ENCODE peak calls at places on chromosomes 4 and X, in four cellular contexts. G is mesendoderm, Q is mesenchymal stem cell, O is neuronal stem cell. X is an unnamed sample.

GRCh38 chrX:96576358-96576757 is 108.3 kb upstream of the DIAPH2 start:
- DNase-seq in G (no peak), Q (peak), O (no peak), X (no peak)

GRCh38 chr4:157127571-157127970 is 51.6 kb downstream of the GLRB start:
- DNase-seq in Q (no peak), G (peak), O (no peak), X (peak)

GRCh38 chrX:72685810-72686465 is 28.2 kb downstream of the PHKA1 start:
- DNase-seq in Q (no peak), G (no peak), O (no peak), X (no peak)

GRCh38 chr4:38654273-38654672 is 9.7 kb upstream of the KLF3 start:
- DNase-seq in G (peak), O (no peak), Q (no peak), X (no peak)

GRCh38 chrX:48589482-48590162 is 7.7 kb upstream of the WDR13 start:
- DNase-seq in G (no peak), O (no peak), Q (no peak), X (no peak)

GRCh38 chrX:7318661-7319060 is 170.7 kb upstream of the PUDP start:
- DNase-seq in Q (no peak), G (peak), O (no peak), X (no peak)

GRCh38 chr4:99506781-99507180 is 4.0 kb upstream of the C4orf17 start:
- DNase-seq in O (no peak), Q (no peak), G (no peak), X (no peak)

GRCh38 chr4:905485-906214 is 26.5 kb downstream of the GAK start:
- DNase-seq in G (no peak), O (no peak), Q (no peak), X (no peak)

GRCh38 chrX:8139713-8140112 is 31.4 kb downstream of the VCX2 start:
- DNase-seq in G (peak), Q (peak), O (no peak), X (no peak)

GRCh38 chr4:36278789-36279188 is 2.6 kb upstream of the DTHD1 start:
- DNase-seq in G (no peak), O (no peak), Q (no peak), X (no peak)

GRCh38 chr4:88759039-88759631 is 61.5 kb upstream of the NAP1L5 start:
- DNase-seq in G (peak), Q (peak), O (no peak), X (no peak)

GRCh38 chr4:21596521-21596920 is 352.1 kb downstream of the KCNIP4 start:
- DNase-seq in G (no peak), O (no peak), Q (no peak), X (no peak)

GRCh38 chrX:2610246-2611170 is 80.6 kb upstream of the CD99 start:
- DNase-seq in Q (peak), G (no peak), O (no peak), X (no peak)

GRCh38 chr4:157819693-157820464 is 352.9 kb downstream of the GASK1B start:
- DNase-seq in O (no peak), G (no peak), Q (no peak), X (no peak)

GRCh38 chr4:70901607-70901983 is 574 bp upstream of the MOB1B start:
- DNase-seq in Q (no peak), G (no peak), O (no peak), X (no peak)
- H4K8ac ChIP-seq in Q (peak), G (no peak), O (no peak), X (no peak)

GRCh38 chrX:17464196-17464595 is 89.2 kb downstream of the NHS start:
- DNase-seq in O (no peak), Q (no peak), G (peak), X (no peak)

GRCh38 chrX:17465201-17465600 is 90.2 kb downstream of the NHS start:
- DNase-seq in Q (no peak), G (no peak), O (no peak), X (no peak)

GRCh38 chrX:17459008-17459407 is 84.0 kb downstream of the NHS start:
- DNase-seq in O (no peak), Q (no peak), G (no peak), X (no peak)

GRCh38 chrX:17456526-17456925 is 81.5 kb downstream of the NHS start:
- DNase-seq in G (no peak), O (peak), Q (no peak), X (no peak)

DNA sequence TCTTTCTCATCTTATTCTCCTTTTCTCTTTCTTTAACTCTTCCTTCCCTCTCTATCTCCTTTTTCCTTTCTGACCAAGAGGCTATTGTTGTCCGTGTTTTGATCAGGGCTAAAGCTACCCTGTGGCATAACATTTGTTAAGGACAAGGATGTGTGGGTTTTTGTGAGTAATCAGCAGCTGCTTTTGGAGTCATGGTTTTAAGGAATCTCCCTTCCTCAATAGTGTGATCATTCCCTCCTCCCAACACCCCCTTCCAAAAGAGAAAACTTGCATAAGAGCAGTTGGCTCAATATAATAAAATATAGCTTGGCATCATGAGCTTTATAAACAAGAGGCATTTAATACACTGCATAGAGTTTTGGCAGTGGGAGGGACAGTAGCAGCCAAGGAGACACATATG is 84.6 kb downstream of the NHS start:
- DNase-seq in O (no peak), G (no peak), Q (no peak), X (no peak)
- H3K9ac ChIP-seq in O (no peak), G (no peak), Q (peak), X (no peak)

GRCh38 chrX:135596495-135596894 is 76.0 kb downstream of the INTS6L start:
- DNase-seq in Q (peak), O (peak), G (peak), X (peak)
- H3K27ac ChIP-seq in Q (no peak), O (no peak), G (no peak), X (no peak)

GRCh38 chr4:86831262-86832090 is 17.7 kb downstream of the SLC10A6 start:
- DNase-seq in Q (peak), G (no peak), O (no peak), X (no peak)
- H4K8ac ChIP-seq in Q (peak), G (no peak), O (no peak), X (no peak)

GRCh38 chr4:5084911-5085475 is 33.7 kb downstream of the STK32B start:
- DNase-seq in G (no peak), Q (peak), O (no peak), X (no peak)
- H3K9ac ChIP-seq in G (no peak), Q (peak), O (no peak), X (no peak)

GRCh38 chr4:151202381-151202780 is 74.6 kb upstream of the PRSS48 start:
- DNase-seq in G (no peak), Q (no peak), O (no peak), X (no peak)
- H3K27ac ChIP-seq in G (no peak), Q (no peak), O (no peak), X (no peak)

GRCh38 chr4:56448301-56448700 is 12.2 kb downstream of the PAICS start:
- DNase-seq in Q (peak), G (no peak), O (no peak), X (no peak)
- H4K8ac ChIP-seq in Q (no peak), G (no peak), O (no peak), X (no peak)

X was measured in H9.